ENCODE peak calls at places on chromosomes 16 and 17, in ten cellular contexts. C is stomach, H is GM23338, W is lower leg skin, Y is AG09319, K is spleen, D is GM13977, P is heart left ventricle, E is ovary, S is adrenal gland. Z is an unnamed sample.

GRCh38 chr17:82414548-82415281 is 3.4 kb upstream of the HEXD start:
- DNase-seq in W (no peak), C (peak; percentile 72), H (peak; percentile 94), D (peak; percentile 81), P (peak; percentile 69), S (peak; percentile 77), K (peak; percentile 88), Y (peak; percentile 27), E (peak; percentile 87), Z (peak; percentile 76)

GRCh38 chr16:31194898-31195297 is 7.7 kb downstream of the PYCARD start:
- DNase-seq in E (no peak), S (no peak), C (no peak), H (no peak), Y (no peak), K (peak; percentile 21), D (no peak), W (no peak), P (no peak), Z (no peak)

GRCh38 chr17:55435408-55435807 is 13.8 kb upstream of the MMD start:
- DNase-seq in S (no peak), P (no peak), Y (no peak), W (no peak), D (no peak), C (no peak), E (no peak), K (no peak), H (no peak), Z (no peak)

GRCh38 chr16:796296-797119 is 4.0 kb downstream of the GNG13 start:
- DNase-seq in E (no peak), K (no peak), C (no peak), D (no peak), Y (no peak), W (no peak), S (no peak), P (no peak), H (no peak), Z (no peak)

GRCh38 chr16:1638757-1639156 is 26.6 kb downstream of the CRAMP1 start:
- DNase-seq in C (no peak), E (no peak), P (no peak), H (no peak), S (no peak), W (no peak), D (no peak), K (no peak), Y (no peak), Z (no peak)

GRCh38 chr16:57316390-57317017 is 32.0 kb upstream of the PLLP start:
- DNase-seq in H (no peak), C (no peak), K (peak; percentile 10), E (no peak), P (peak; percentile 77), W (no peak), Y (peak; percentile 81), D (no peak), S (peak; percentile 64), Z (no peak)

GRCh38 chr17:14135906-14136590 is 66.7 kb downstream of the COX10 start:
- DNase-seq in K (no peak), D (no peak), S (no peak), C (no peak), H (no peak), P (no peak), W (no peak), E (no peak), Y (no peak), Z (no peak)

GRCh38 chr17:82939213-82940030 is 99.6 kb upstream of the ZNF750 start:
- DNase-seq in D (no peak), C (no peak), P (no peak), E (peak; percentile 29), S (no peak), H (no peak), W (no peak), K (peak; percentile 31), Y (no peak), Z (peak; percentile 10)

GRCh38 chr16:30369091-30369937 is 980 bp downstream of the TBC1D10B start:
- DNase-seq in C (no peak), D (no peak), E (no peak), W (no peak), K (peak; percentile 91), H (peak; percentile 29), P (no peak), S (peak; percentile 76), Y (no peak), Z (no peak)

GRCh38 chr16:85615852-85616607 is 2.9 kb downstream of the GSE1 start:
- DNase-seq in P (peak; percentile 74), C (peak; percentile 79), H (peak; percentile 93), E (peak; percentile 84), K (peak; percentile 95), Y (no peak), D (peak; percentile 92), W (peak; percentile 76), S (peak; percentile 92), Z (peak; percentile 71)

GRCh38 chr17:72588961-72589360 is 468.1 kb downstream of the SOX9 start:
- DNase-seq in Y (no peak), D (no peak), E (no peak), P (no peak), C (peak; percentile 84), K (no peak), W (peak; percentile 43), H (no peak), S (no peak), Z (no peak)

GRCh38 chr16:27374794-27375499 is 27.0 kb upstream of the IL21R start:
- DNase-seq in E (peak; percentile 52), H (peak; percentile 97), C (peak; percentile 33), P (peak; percentile 55), D (peak; percentile 68), Y (no peak), S (peak; percentile 84), W (peak; percentile 40), K (peak; percentile 82), Z (peak; percentile 41)

GRCh38 chr16:4052801-4053662 is 63.2 kb downstream of the ADCY9 start:
- DNase-seq in S (peak; percentile 55), W (peak; percentile 81), E (no peak), D (no peak), P (peak; percentile 75), H (no peak), Y (peak; percentile 59), C (no peak), K (peak; percentile 71), Z (peak; percentile 75)

GRCh38 chr17:5911919-5912318 is 158.3 kb upstream of the WSCD1 start:
- DNase-seq in W (no peak), S (no peak), K (no peak), E (no peak), C (no peak), P (no peak), Y (no peak), D (no peak), H (no peak), Z (no peak)

GRCh38 chr16:56350491-56351405 is 74.6 kb downstream of the AMFR start:
- DNase-seq in W (no peak), K (peak; percentile 66), H (no peak), D (no peak), P (no peak), S (no peak), C (no peak), E (peak; percentile 17), Y (no peak), Z (no peak)

GRCh38 chr17:20223808-20224328 is 214.7 kb downstream of the SPECC1 start:
- DNase-seq in P (no peak), D (no peak), S (no peak), H (no peak), Y (no peak), C (no peak), K (no peak), E (no peak), W (no peak), Z (no peak)

DNA sequence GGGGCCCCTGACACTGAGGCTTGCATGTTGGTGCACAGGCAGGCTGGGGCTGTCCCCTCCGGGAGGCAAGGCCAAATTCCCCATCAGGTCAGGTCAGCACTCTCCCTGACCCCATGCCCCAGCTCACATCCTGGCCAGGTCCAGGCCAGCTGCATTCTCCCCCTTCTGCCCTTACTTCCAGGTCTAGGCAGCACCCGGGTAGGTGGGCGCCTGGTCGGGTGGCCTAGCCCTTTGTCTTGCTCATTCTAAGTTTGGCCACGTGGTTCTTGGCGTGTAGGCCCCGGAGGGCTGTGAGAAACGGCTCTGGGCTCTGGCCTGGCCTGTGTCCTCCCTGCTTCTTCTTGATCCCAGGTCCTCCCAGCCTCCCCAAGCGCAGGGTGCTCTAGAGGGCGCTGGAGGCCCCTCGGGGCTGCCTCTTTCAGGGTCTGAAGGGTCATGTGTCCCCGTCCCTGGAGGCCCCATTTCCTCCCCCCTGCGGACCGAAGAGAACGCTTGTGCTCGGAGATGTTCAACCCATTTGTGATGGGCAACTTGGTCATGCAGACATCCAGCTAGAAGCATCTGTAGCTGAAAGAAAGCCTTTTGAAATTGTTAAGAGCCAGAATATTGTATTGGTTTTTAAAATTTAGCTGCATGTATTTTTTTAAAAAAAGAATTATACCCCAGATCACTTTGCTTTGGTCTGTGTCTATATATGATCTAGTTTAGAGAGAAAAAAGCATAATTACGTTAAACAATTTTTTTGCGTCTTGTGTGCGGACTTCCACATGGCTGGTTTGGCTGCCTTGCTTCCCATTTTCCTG is 6.7 kb downstream of the BAHCC1 start:
- DNase-seq in W (no peak), S (no peak), E (peak; percentile 58), Y (no peak), P (no peak), D (no peak), C (no peak), H (peak; percentile 68), K (no peak), Z (peak; percentile 61)
- TF ChIP-seq CTCF in W (no peak), S (no peak), E (no peak), Y (peak; percentile 33), P (peak; percentile 21), D (peak; percentile 36), C (no peak), H (peak; percentile 64), K (no peak), Z (peak; percentile 33)

GRCh38 chr17:37137070-37137610 is 188.4 kb downstream of the AATF start:
- DNase-seq in W (no peak), Y (no peak), P (no peak), K (no peak), S (no peak), C (no peak), H (peak; percentile 48), E (no peak), D (no peak), Z (no peak)
- TF ChIP-seq CTCF in W (no peak), Y (no peak), P (no peak), K (no peak), S (no peak), C (no peak), H (peak; percentile 44), E (no peak), D (no peak), Z (no peak)

GRCh38 chr16:88060524-88061219 is 109.4 kb downstream of the BANP start:
- DNase-seq in P (no peak), H (peak; percentile 20), E (no peak), W (no peak), C (no peak), Y (no peak), D (peak; percentile 23), K (peak; percentile 47), S (no peak), Z (no peak)
- TF ChIP-seq CTCF in P (no peak), H (peak; percentile 47), E (no peak), W (no peak), C (no peak), Y (no peak), D (peak; percentile 29), K (no peak), S (no peak), Z (no peak)

DNA sequence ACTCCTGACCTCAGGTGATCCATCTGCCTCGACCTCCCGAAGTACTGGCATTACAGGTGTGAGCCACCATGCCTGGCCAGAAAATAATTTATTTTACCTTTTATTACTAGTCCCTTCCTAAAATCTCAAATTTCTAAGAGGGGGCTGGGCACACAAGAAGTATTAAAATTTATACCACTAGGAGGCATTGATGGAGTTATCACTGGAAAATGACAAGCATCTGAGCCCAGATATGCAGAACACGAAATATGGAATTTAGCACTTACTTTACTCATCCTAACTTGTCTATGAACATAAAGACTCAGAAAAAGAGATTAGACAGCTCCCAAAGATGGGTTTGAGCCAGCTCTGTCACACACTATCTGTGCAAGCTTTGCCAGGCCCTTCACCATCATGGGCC is 46.4 kb downstream of the STAT5A start:
- DNase-seq in Y (no peak), H (no peak), K (no peak), C (no peak), S (no peak), W (no peak), D (no peak), E (no peak), P (no peak), Z (no peak)
- TF ChIP-seq CTCF in Y (peak; percentile 8), H (no peak), K (no peak), C (no peak), S (no peak), W (no peak), D (peak; percentile 6), E (no peak), P (no peak), Z (no peak)